ENCODE peak calls at places on chromosomes 2 and 18, in seven cellular contexts. One of them, this sample, is unnamed.

GRCh38 chr2:96264656-96265348 is 995 bp downstream of the TMEM127 start:
- DNase-seq in prostate gland: no peak
- DNase-seq in OCI-LY7: peak; percentile 81
- DNase-seq in mammary epithelial cell: no peak
- DNase-seq in left ventricle myocardium inferior: no peak
- DNase-seq in adrenal gland: peak; percentile 37
- DNase-seq in heart left ventricle: peak; percentile 41
- DNase-seq in this sample: peak; percentile 51

GRCh38 chr2:121367246-121367900 is 82.4 kb upstream of the TFCP2L1 start:
- DNase-seq in prostate gland: no peak
- DNase-seq in OCI-LY7: no peak
- DNase-seq in mammary epithelial cell: no peak
- DNase-seq in left ventricle myocardium inferior: no peak
- DNase-seq in adrenal gland: no peak
- DNase-seq in heart left ventricle: no peak
- DNase-seq in this sample: no peak

GRCh38 chr2:181999255-181999654 is 13.6 kb downstream of the PPP1R1C start:
- DNase-seq in prostate gland: no peak
- DNase-seq in OCI-LY7: no peak
- DNase-seq in mammary epithelial cell: no peak
- DNase-seq in left ventricle myocardium inferior: no peak
- DNase-seq in adrenal gland: no peak
- DNase-seq in heart left ventricle: no peak
- DNase-seq in this sample: no peak

GRCh38 chr2:187364696-187365095 is 83.4 kb downstream of the CALCRL start:
- DNase-seq in prostate gland: no peak
- DNase-seq in OCI-LY7: no peak
- DNase-seq in mammary epithelial cell: no peak
- DNase-seq in left ventricle myocardium inferior: no peak
- DNase-seq in adrenal gland: no peak
- DNase-seq in heart left ventricle: no peak
- DNase-seq in this sample: no peak

GRCh38 chr2:6957031-6957714 is 40.0 kb downstream of the RNF144A start:
- DNase-seq in prostate gland: peak; percentile 2
- DNase-seq in OCI-LY7: no peak
- DNase-seq in mammary epithelial cell: no peak
- DNase-seq in left ventricle myocardium inferior: no peak
- DNase-seq in adrenal gland: no peak
- DNase-seq in heart left ventricle: no peak
- DNase-seq in this sample: no peak

GRCh38 chr2:50674876-50675275 is 357.1 kb downstream of the NRXN1 start:
- DNase-seq in prostate gland: no peak
- DNase-seq in OCI-LY7: peak; percentile 6
- DNase-seq in mammary epithelial cell: peak; percentile 2
- DNase-seq in left ventricle myocardium inferior: no peak
- DNase-seq in adrenal gland: no peak
- DNase-seq in heart left ventricle: no peak
- DNase-seq in this sample: no peak

GRCh38 chr2:40120021-40120420 is 331.9 kb downstream of the SLC8A1 start:
- DNase-seq in prostate gland: no peak
- DNase-seq in OCI-LY7: no peak
- DNase-seq in mammary epithelial cell: no peak
- DNase-seq in left ventricle myocardium inferior: no peak
- DNase-seq in adrenal gland: no peak
- DNase-seq in heart left ventricle: no peak
- DNase-seq in this sample: no peak

GRCh38 chr2:46519265-46519664 is 39.9 kb downstream of the TMEM247 start:
- DNase-seq in prostate gland: no peak
- DNase-seq in OCI-LY7: no peak
- DNase-seq in mammary epithelial cell: no peak
- DNase-seq in left ventricle myocardium inferior: no peak
- DNase-seq in adrenal gland: no peak
- DNase-seq in heart left ventricle: no peak
- DNase-seq in this sample: no peak

GRCh38 chr2:167843203-167843602 is 404.2 kb downstream of the STK39 start:
- DNase-seq in prostate gland: no peak
- DNase-seq in OCI-LY7: no peak
- DNase-seq in mammary epithelial cell: no peak
- DNase-seq in left ventricle myocardium inferior: no peak
- DNase-seq in adrenal gland: no peak
- DNase-seq in heart left ventricle: no peak
- DNase-seq in this sample: no peak

GRCh38 chr18:62537042-62537894 is 14.4 kb downstream of the ZCCHC2 start:
- DNase-seq in prostate gland: no peak
- DNase-seq in OCI-LY7: no peak
- DNase-seq in mammary epithelial cell: no peak
- DNase-seq in left ventricle myocardium inferior: no peak
- DNase-seq in adrenal gland: no peak
- DNase-seq in heart left ventricle: no peak
- DNase-seq in this sample: no peak

DNA sequence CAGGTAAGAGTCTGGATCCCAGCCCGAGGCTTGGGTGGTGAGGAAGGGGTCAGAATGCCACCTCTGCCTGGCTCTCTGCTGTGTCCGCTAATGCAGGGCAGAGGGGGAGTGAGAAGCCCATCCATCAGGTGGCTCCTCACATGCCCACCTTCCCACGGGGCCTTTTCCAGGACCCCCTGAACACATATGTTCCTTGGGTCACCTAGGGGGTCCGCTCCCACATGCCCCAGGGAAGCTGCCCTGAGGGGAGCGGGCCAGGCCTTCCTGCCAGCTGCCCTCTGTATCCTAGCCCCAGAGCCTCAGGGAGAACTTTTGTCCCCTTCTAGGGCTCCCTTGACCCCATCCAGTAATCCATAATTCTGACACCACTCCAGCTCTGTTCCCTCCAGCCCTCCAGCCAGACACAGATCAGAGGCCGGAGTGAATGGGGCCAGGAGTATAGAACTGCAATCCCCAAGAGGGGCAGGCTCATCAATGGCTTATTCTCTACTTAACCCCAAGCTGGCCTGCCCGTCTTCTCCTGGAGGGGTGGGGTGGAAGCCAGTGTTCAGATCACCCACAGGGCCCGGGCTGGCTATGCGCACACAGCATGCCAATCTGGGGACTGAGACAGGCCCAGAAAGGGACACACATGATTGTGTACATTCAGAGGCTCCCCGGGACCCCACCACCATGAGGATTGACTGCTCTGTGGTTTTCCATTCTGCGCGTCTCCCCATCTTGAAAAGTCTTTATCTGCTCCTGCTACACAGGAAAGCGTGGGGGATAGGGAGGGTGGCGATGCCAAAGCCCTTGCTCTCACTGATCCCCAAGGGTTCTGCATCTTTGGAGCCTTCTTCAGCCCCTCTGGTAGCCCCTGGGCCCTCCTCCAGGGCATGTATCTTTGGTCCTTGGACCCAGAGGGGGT is 1.1 kb downstream of the EMILIN1 start:
- DNase-seq in prostate gland: no peak
- DNase-seq in OCI-LY7: no peak
- DNase-seq in mammary epithelial cell: no peak
- DNase-seq in left ventricle myocardium inferior: no peak
- DNase-seq in adrenal gland: no peak
- DNase-seq in heart left ventricle: no peak
- DNase-seq in this sample: no peak
- H3K4me1 ChIP-seq in prostate gland: peaks cover 7% of the 10 kb centered on the region
- H3K4me1 ChIP-seq in OCI-LY7: peaks cover 58% of the 10 kb centered on the region
- H3K4me1 ChIP-seq in mammary epithelial cell: peaks cover 16% of the 10 kb centered on the region
- H3K4me1 ChIP-seq in left ventricle myocardium inferior: peaks cover 61% of the 10 kb centered on the region
- H3K4me1 ChIP-seq in adrenal gland: peaks cover 32% of the 10 kb centered on the region
- H3K4me1 ChIP-seq in heart left ventricle: peaks cover 40% of the 10 kb centered on the region
- H3K4me1 ChIP-seq in this sample: peaks cover 13% of the 10 kb centered on the region

GRCh38 chr2:138020432-138020831 is 56.2 kb downstream of the HNMT start:
- DNase-seq in prostate gland: no peak
- DNase-seq in OCI-LY7: no peak
- DNase-seq in mammary epithelial cell: no peak
- DNase-seq in left ventricle myocardium inferior: no peak
- DNase-seq in adrenal gland: no peak
- DNase-seq in heart left ventricle: no peak
- DNase-seq in this sample: no peak

GRCh38 chr2:138026116-138026855 is 62.0 kb downstream of the HNMT start:
- DNase-seq in prostate gland: peak; percentile 28
- DNase-seq in OCI-LY7: no peak
- DNase-seq in mammary epithelial cell: no peak
- DNase-seq in left ventricle myocardium inferior: no peak
- DNase-seq in adrenal gland: no peak
- DNase-seq in heart left ventricle: no peak
- DNase-seq in this sample: no peak

GRCh38 chr2:138021154-138021553 is 56.9 kb downstream of the HNMT start:
- DNase-seq in prostate gland: no peak
- DNase-seq in OCI-LY7: no peak
- DNase-seq in mammary epithelial cell: no peak
- DNase-seq in left ventricle myocardium inferior: no peak
- DNase-seq in adrenal gland: no peak
- DNase-seq in heart left ventricle: no peak
- DNase-seq in this sample: no peak

GRCh38 chr2:138023298-138023697 is 59.0 kb downstream of the HNMT start:
- DNase-seq in prostate gland: no peak
- DNase-seq in OCI-LY7: no peak
- DNase-seq in mammary epithelial cell: no peak
- DNase-seq in left ventricle myocardium inferior: no peak
- DNase-seq in adrenal gland: no peak
- DNase-seq in heart left ventricle: no peak
- DNase-seq in this sample: no peak

GRCh38 chr2:138023976-138024375 is 59.7 kb downstream of the HNMT start:
- DNase-seq in prostate gland: peak; percentile 9
- DNase-seq in OCI-LY7: no peak
- DNase-seq in mammary epithelial cell: no peak
- DNase-seq in left ventricle myocardium inferior: no peak
- DNase-seq in adrenal gland: no peak
- DNase-seq in heart left ventricle: no peak
- DNase-seq in this sample: no peak
- H3K27ac ChIP-seq in prostate gland: no peak overlapping the region
- H3K27ac ChIP-seq in OCI-LY7: no peak overlapping the region
- H3K27ac ChIP-seq in mammary epithelial cell: no peak overlapping the region
- H3K27ac ChIP-seq in left ventricle myocardium inferior: no peak overlapping the region
- H3K27ac ChIP-seq in adrenal gland: no peak overlapping the region
- H3K27ac ChIP-seq in heart left ventricle: no peak overlapping the region
- H3K27ac ChIP-seq in this sample: no peak overlapping the region

GRCh38 chr2:164495491-164496223 is 125.6 kb downstream of the GRB14 start:
- DNase-seq in prostate gland: no peak
- DNase-seq in OCI-LY7: no peak
- DNase-seq in mammary epithelial cell: peak; percentile 50
- DNase-seq in left ventricle myocardium inferior: no peak
- DNase-seq in adrenal gland: no peak
- DNase-seq in heart left ventricle: no peak
- DNase-seq in this sample: no peak
- TF ChIP-seq CTCF in prostate gland: no peak
- TF ChIP-seq CTCF in OCI-LY7: peak; percentile 53
- TF ChIP-seq CTCF in mammary epithelial cell: peak; percentile 60
- TF ChIP-seq CTCF in left ventricle myocardium inferior: peak; percentile 59
- TF ChIP-seq CTCF in adrenal gland: peak; percentile 12
- TF ChIP-seq CTCF in heart left ventricle: peak; percentile 28
- TF ChIP-seq CTCF in this sample: no peak

GRCh38 chr2:55231546-55232083 is 478 bp downstream of the CLHC1 start:
- DNase-seq in prostate gland: no peak
- DNase-seq in OCI-LY7: no peak
- DNase-seq in mammary epithelial cell: no peak
- DNase-seq in left ventricle myocardium inferior: no peak
- DNase-seq in adrenal gland: no peak
- DNase-seq in heart left ventricle: no peak
- DNase-seq in this sample: no peak

GRCh38 chr2:55232084-55232862 is at the start of the genes CLHC1 and RPS27A:
- DNase-seq in prostate gland: peak; percentile 88
- DNase-seq in OCI-LY7: peak; percentile 92
- DNase-seq in mammary epithelial cell: peak; percentile 95
- DNase-seq in left ventricle myocardium inferior: peak; percentile 93
- DNase-seq in adrenal gland: peak; percentile 90
- DNase-seq in heart left ventricle: peak; percentile 91
- DNase-seq in this sample: peak; percentile 95

GRCh38 chr2:55230551-55230950 is 1.5 kb downstream of the CLHC1 start:
- DNase-seq in prostate gland: no peak
- DNase-seq in OCI-LY7: no peak
- DNase-seq in mammary epithelial cell: no peak
- DNase-seq in left ventricle myocardium inferior: no peak
- DNase-seq in adrenal gland: no peak
- DNase-seq in heart left ventricle: no peak
- DNase-seq in this sample: no peak

GRCh38 chr2:55233658-55233940 is 1.1 kb downstream of the RPS27A start:
- DNase-seq in prostate gland: no peak
- DNase-seq in OCI-LY7: no peak
- DNase-seq in mammary epithelial cell: no peak
- DNase-seq in left ventricle myocardium inferior: no peak
- DNase-seq in adrenal gland: no peak
- DNase-seq in heart left ventricle: no peak
- DNase-seq in this sample: no peak

DNA sequence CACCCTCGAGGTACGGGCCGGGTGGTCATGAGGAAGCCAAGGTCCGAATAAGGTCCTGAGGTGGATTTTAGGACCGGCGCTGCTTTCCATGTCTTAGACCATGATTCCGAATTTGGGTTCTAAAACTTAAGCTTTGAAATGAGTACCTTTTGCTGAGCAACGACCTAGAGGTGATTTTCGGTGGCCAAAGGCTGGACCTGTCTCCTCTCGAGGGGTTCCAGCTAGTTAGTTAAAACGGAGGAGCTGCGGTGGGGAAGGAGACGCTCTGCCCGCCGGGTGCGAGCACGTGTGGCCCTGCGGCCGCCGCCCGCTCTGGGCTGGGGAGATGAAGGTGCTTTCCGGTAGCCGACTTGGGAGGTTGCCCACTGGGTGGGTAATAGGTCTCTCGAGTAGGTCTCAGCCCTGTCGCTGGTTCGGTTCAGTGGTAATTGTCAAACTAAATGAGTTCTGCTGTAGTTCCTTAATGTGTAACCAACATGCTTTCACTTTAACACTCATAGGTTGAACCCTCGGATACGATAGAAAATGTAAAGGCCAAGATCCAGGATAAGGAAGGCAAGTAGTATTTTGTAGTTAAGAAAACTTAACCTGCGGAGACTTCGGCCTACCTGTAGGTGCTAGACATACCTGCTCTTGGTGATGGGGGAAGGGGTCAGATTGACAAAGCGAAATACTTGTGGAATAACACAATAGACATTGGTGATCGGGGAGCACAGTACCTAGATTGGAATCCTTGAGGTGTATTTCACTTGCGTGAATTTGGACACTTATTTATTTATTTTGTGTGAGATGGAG is 572 bp downstream of the RPS27A start:
- DNase-seq in prostate gland: no peak
- DNase-seq in OCI-LY7: peak; percentile 60
- DNase-seq in mammary epithelial cell: peak; percentile 32
- DNase-seq in left ventricle myocardium inferior: no peak
- DNase-seq in adrenal gland: peak; percentile 58
- DNase-seq in heart left ventricle: peak; percentile 27
- DNase-seq in this sample: peak; percentile 66
- H3K4me1 ChIP-seq in prostate gland: peaks cover 12% of the 10 kb centered on the region
- H3K4me1 ChIP-seq in OCI-LY7: peaks cover 30% of the 10 kb centered on the region
- H3K4me1 ChIP-seq in mammary epithelial cell: peaks cover 27% of the 10 kb centered on the region
- H3K4me1 ChIP-seq in left ventricle myocardium inferior: peaks cover 49% of the 10 kb centered on the region
- H3K4me1 ChIP-seq in adrenal gland: peaks cover 22% of the 10 kb centered on the region
- H3K4me1 ChIP-seq in heart left ventricle: peaks cover 25% of the 10 kb centered on the region
- H3K4me1 ChIP-seq in this sample: no peaks in the 10 kb centered on the region

This sample was measured in Peyer's patch.